ENCODE peak calls at places on chromosomes 2 and 18, in four cellular contexts. X is mesendoderm, T is neuronal stem cell, U is IMR-90. M is an unnamed sample.

GRCh38 chr2:54999182-54999581 is 51.1 kb downstream of the RTN4 start:
- DNase-seq in U (peak; percentile 77), T (no peak), X (no peak), M (no peak)

GRCh38 chr2:226792155-226792871 is 7.3 kb downstream of the IRS1 start:
- DNase-seq in U (peak; percentile 22), X (peak; percentile 28), T (no peak), M (no peak)

GRCh38 chr2:199771948-199772692 is 78.9 kb downstream of the FTCDNL1 start:
- DNase-seq in X (no peak), U (no peak), T (no peak), M (no peak)

GRCh38 chr2:28993211-28993960 is 12.3 kb downstream of the TOGARAM2 start:
- DNase-seq in U (no peak), X (no peak), T (no peak), M (no peak)

GRCh38 chr2:229616433-229616832 is 97.9 kb downstream of the DNER start:
- DNase-seq in X (no peak), T (no peak), U (no peak), M (no peak)

GRCh38 chr2:111118455-111119003 is 2.2 kb upstream of the BCL2L11 start:
- DNase-seq in T (peak; percentile 17), X (peak; percentile 30), U (no peak), M (peak; percentile 39)

GRCh38 chr2:203453858-203454451 is 81.1 kb downstream of the RAPH1 start:
- DNase-seq in X (peak; percentile 28), T (peak; percentile 15), U (peak; percentile 72), M (no peak)

GRCh38 chr2:177393381-177393780 is 808 bp downstream of the AGPS start:
- DNase-seq in X (peak; percentile 21), U (no peak), T (no peak), M (no peak)

GRCh38 chr2:120397362-120397811 is 51.5 kb downstream of the INHBB start:
- DNase-seq in T (no peak), U (no peak), X (no peak), M (no peak)

GRCh38 chr2:73214120-73215035 is at the start of gene SMYD5:
- DNase-seq in T (peak; percentile 78), U (peak; percentile 72), X (peak; percentile 91), M (peak; percentile 86)

GRCh38 chr2:70047406-70048033 is 39.8 kb upstream of the PCBP1 start:
- DNase-seq in U (no peak), X (no peak), T (no peak), M (no peak)

GRCh38 chr2:99395589-99396130 is 58.5 kb downstream of the EIF5B start:
- DNase-seq in X (no peak), U (peak; percentile 37), T (no peak), M (no peak)

GRCh38 chr2:111708478-111708877 is 175.5 kb downstream of the ANAPC1 start:
- DNase-seq in U (no peak), T (no peak), X (no peak), M (no peak)

GRCh38 chr2:96533292-96534073 is 3.1 kb upstream of the ARID5A start:
- DNase-seq in U (peak; percentile 34), X (no peak), T (no peak), M (no peak)

GRCh38 chr2:226514895-226515294 is 284.7 kb downstream of the IRS1 start:
- DNase-seq in U (peak; percentile 40), T (no peak), X (no peak), M (no peak)

GRCh38 chr2:135742307-135742838 is 718 bp downstream of the UBXN4 start:
- DNase-seq in T (peak; percentile 48), U (peak; percentile 64), X (peak; percentile 77), M (peak; percentile 38)

GRCh38 chr18:45324489-45325111 is 290.7 kb upstream of the SLC14A2 start:
- DNase-seq in U (peak; percentile 8), T (peak; percentile 11), X (peak; percentile 74), M (peak; percentile 38)

GRCh38 chr2:24105816-24106215 is 17.3 kb downstream of the PFN4 start:
- DNase-seq in X (no peak), U (no peak), T (no peak), M (no peak)

GRCh38 chr2:206452750-206453149 is 9.4 kb downstream of the ADAM23 start:
- DNase-seq in X (no peak), T (no peak), U (peak; percentile 43), M (no peak)

GRCh38 chr2:121648206-121648605 is 1.1 kb downstream of the CLASP1 start:
- DNase-seq in U (peak; percentile 43), X (no peak), T (no peak), M (no peak)

GRCh38 chr2:201580486-201580885 is 62.8 kb downstream of the TMEM237 start:
- DNase-seq in X (no peak), U (peak; percentile 89), T (no peak), M (no peak)

GRCh38 chr18:58447342-58448190 is 181.3 kb downstream of the ALPK2 start:
- DNase-seq in U (peak; percentile 36), T (peak; percentile 27), X (peak; percentile 21), M (no peak)

GRCh38 chr2:205800804-205801203 is 118.5 kb downstream of the NRP2 start:
- DNase-seq in T (no peak), U (peak; percentile 99), X (no peak), M (no peak)

GRCh38 chr2:144224446-144224845 is 295.5 kb downstream of the ZEB2 start:
- DNase-seq in T (no peak), U (no peak), X (no peak), M (no peak)

GRCh38 chr2:37585295-37585908 is 86.0 kb downstream of the CDC42EP3 start:
- DNase-seq in U (peak; percentile 80), T (no peak), X (peak; percentile 20), M (no peak)

GRCh38 chr2:160389875-160390274 is 103.7 kb downstream of the RBMS1 start:
- DNase-seq in T (no peak), X (no peak), U (peak; percentile 64), M (no peak)
- H3K4me1 ChIP-seq in T (peaks cover 13% of the 10 kb centered on the region), X (peaks cover 7% of the 10 kb centered on the region), U (peaks cover 43% of the 10 kb centered on the region), M (peaks cover 4% of the 10 kb centered on the region)

DNA sequence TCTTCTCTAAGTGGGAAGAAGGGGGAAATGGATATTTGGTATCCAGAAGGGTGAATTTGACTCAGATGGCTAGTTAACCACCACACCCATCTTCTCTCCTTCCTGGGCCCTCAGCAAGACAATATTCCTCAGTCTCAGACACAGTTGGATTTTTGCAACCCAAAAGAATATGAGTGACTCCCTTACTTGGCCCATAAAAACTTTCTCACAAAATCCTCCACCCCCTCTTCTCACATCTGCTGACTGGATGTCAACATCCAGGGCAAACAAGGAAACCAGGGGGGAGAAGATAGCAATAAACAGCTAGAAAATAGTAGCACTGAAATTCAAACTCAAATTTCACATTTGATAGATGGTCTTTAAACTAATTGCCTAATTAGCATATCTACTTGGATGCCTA is 35.3 kb upstream of the GCC2 start:
- DNase-seq in T (no peak), U (no peak), X (no peak), M (no peak)
- H2BK120ac ChIP-seq in T (no peak overlapping the region), U (peak overlapping the region; percentile 86), X (no peak overlapping the region), M (no peak overlapping the region)

GRCh38 chr18:13376841-13377351 is 158.3 kb downstream of the LDLRAD4 start:
- DNase-seq in X (no peak), T (no peak), U (no peak), M (no peak)
- H3K27ac ChIP-seq in X (no peak overlapping the region), T (no peak overlapping the region), U (no peak overlapping the region), M (no peak overlapping the region)

GRCh38 chr2:84821806-84822205 is 59.1 kb downstream of the TRABD2A start:
- DNase-seq in X (no peak), U (no peak), T (no peak), M (no peak)

GRCh38 chr2:84811839-84812238 is 69.0 kb downstream of the TRABD2A start:
- DNase-seq in X (no peak), U (no peak), T (no peak), M (no peak)

GRCh38 chr2:84816426-84817026 is 64.4 kb downstream of the TRABD2A start:
- DNase-seq in T (no peak), X (no peak), U (no peak), M (no peak)

GRCh38 chr2:84815146-84815545 is 65.7 kb downstream of the TRABD2A start:
- DNase-seq in U (peak; percentile 70), X (no peak), T (no peak), M (no peak)

GRCh38 chr2:84817239-84817655 is 63.6 kb downstream of the TRABD2A start:
- DNase-seq in T (no peak), X (no peak), U (no peak), M (no peak)
- H3K4me1 ChIP-seq in T (no peaks in the 10 kb centered on the region), X (peaks cover 2% of the 10 kb centered on the region), U (peaks cover 5% of the 10 kb centered on the region), M (no peaks in the 10 kb centered on the region)

GRCh38 chr2:137952586-137953129 is 11.6 kb upstream of the HNMT start:
- DNase-seq in T (no peak), X (peak; percentile 39), U (peak; percentile 12), M (no peak)
- H2BK120ac ChIP-seq in T (no peak overlapping the region), X (peak overlapping the region; percentile 45), U (peak overlapping the region; percentile 30), M (no peak overlapping the region)

GRCh38 chr2:46534589-46534988 is 55.2 kb downstream of the TMEM247 start:
- DNase-seq in X (no peak), T (no peak), U (no peak), M (no peak)
- H3K27ac ChIP-seq in X (no peak overlapping the region), T (no peak overlapping the region), U (no peak overlapping the region), M (no peak overlapping the region)

DNA sequence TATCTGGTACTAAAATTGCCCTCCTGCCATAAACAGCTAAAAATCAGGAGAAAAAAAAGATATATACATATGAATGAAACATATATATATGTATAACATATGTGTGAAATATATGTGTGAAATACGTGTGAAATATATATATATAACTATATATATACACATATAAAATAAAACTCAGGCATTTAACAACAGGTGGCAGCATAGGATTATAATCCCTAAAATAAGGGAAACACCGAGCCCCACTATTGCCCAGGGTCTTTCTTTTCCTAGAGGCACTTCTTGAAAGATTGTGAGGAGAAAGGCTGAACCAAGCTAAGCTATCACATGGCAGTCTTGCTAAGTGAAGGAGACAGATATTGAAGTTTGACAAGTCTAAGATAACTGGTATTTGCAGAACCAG is 65.9 kb upstream of the CYTIP start:
- DNase-seq in U (no peak), T (no peak), X (no peak), M (no peak)
- H3K4me1 ChIP-seq in U (no peaks in the 10 kb centered on the region), T (no peaks in the 10 kb centered on the region), X (no peaks in the 10 kb centered on the region), M (no peaks in the 10 kb centered on the region)

DNA sequence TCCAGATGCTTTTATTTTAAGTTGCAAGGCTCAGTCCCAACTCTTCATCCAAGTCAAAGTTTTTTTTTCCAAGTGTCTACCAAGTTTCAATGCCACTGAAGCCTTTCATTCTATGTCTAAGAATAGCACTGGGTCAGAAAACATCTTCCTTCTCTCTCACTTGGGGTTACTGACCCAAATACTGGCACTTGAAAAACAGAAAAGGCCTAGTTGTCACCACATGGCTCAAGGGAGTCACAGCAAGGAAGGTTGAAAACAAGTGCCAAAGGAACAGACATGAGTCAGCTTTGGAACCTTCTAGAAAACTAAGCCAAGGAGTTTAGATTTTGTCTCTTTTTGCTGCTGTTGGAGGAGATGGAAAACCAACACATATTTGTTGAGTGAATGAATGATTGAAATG is 146.5 kb downstream of the COPS8 start:
- DNase-seq in T (no peak), U (no peak), X (no peak), M (no peak)
- H2BK120ac ChIP-seq in T (no peak overlapping the region), U (peak overlapping the region; percentile 75), X (no peak overlapping the region), M (no peak overlapping the region)